ENCODE peak calls at places on chromosome 5, in five cellular contexts. E is central memory CD4-positive, alpha-beta T cell; R is activated naive CD4-positive, alpha-beta T cell treated with anti-CD3 and anti-CD28 coated beads, Interleukin-2, amount 50 U/mL, for 16 hours; Y is GM12865; A is renal cortical epithelial cell. W is an unnamed sample.

GRCh38 chr5:55232985-55233928 is at the start of gene CCNO:
- DNase-seq in E (peak; percentile 53), R (peak; percentile 55), Y (peak; percentile 69), A (peak; percentile 63), W (peak; percentile 91)

GRCh38 chr5:112707187-112708179 is 30.2 kb upstream of the APC start:
- DNase-seq in E (peak; percentile 98), R (peak; percentile 96), Y (peak; percentile 99), A (peak; percentile 97), W (peak; percentile 92)

GRCh38 chr5:165574140-165574539 is 2068.7 kb downstream of the MAT2B start:
- DNase-seq in E (no peak), R (no peak), Y (no peak), A (no peak), W (no peak)

GRCh38 chr5:168047043-168047668 is 244.3 kb upstream of the WWC1 start:
- DNase-seq in E (no peak), R (no peak), Y (peak; percentile 52), A (peak; percentile 67), W (peak; percentile 57)

GRCh38 chr5:16862777-16863176 is 73.3 kb downstream of the MYO10 start:
- DNase-seq in E (no peak), R (no peak), Y (no peak), A (no peak), W (no peak)

GRCh38 chr5:133811168-133811567 is 157.3 kb downstream of the C5orf15 start:
- DNase-seq in E (no peak), R (no peak), Y (no peak), A (no peak), W (no peak)

GRCh38 chr5:176528301-176528700 is 8.9 kb downstream of the RNF44 start:
- DNase-seq in E (no peak), R (no peak), Y (no peak), A (no peak), W (no peak)

GRCh38 chr5:90803376-90803775 is 244.8 kb downstream of the ADGRV1 start:
- DNase-seq in E (no peak), R (no peak), Y (no peak), A (no peak), W (no peak)

GRCh38 chr5:175378444-175379028 is 65.4 kb downstream of the DRD1 start:
- DNase-seq in E (no peak), R (no peak), Y (no peak), A (peak; percentile 53), W (peak; percentile 99)

GRCh38 chr5:84602371-84602771 is 217.7 kb upstream of the EDIL3 start:
- DNase-seq in E (no peak), R (no peak), Y (peak; percentile 10), A (peak; percentile 2), W (no peak)

GRCh38 chr5:33343661-33344327 is 97.0 kb upstream of the TARS1 start:
- DNase-seq in E (no peak), R (no peak), Y (no peak), A (peak; percentile 88), W (no peak)

GRCh38 chr5:154478224-154478565 is at the start of gene HAND1:
- DNase-seq in E (no peak), R (no peak), Y (no peak), A (no peak), W (no peak)

GRCh38 chr5:98588225-98588624 is 185.2 kb upstream of the RGMB start:
- DNase-seq in E (no peak), R (no peak), Y (no peak), A (no peak), W (no peak)

GRCh38 chr5:62127098-62127736 is 178.8 kb upstream of the KIF2A start:
- DNase-seq in E (no peak), R (no peak), Y (no peak), A (no peak), W (no peak)

GRCh38 chr5:52283221-52283620 is 504.5 kb upstream of the ITGA1 start:
- DNase-seq in E (no peak), R (no peak), Y (no peak), A (no peak), W (no peak)

GRCh38 chr5:142495561-142495960 is 170.7 kb upstream of the SPRY4 start:
- DNase-seq in E (no peak), R (no peak), Y (no peak), A (no peak), W (no peak)

GRCh38 chr5:34622046-34622435 is 34.1 kb upstream of the RAI14 start:
- DNase-seq in E (no peak), R (no peak), Y (no peak), A (no peak), W (no peak)

GRCh38 chr5:77906806-77907205 is 130.7 kb upstream of the TBCA start:
- DNase-seq in E (no peak), R (no peak), Y (no peak), A (peak; percentile 4), W (no peak)

GRCh38 chr5:78791416-78792100 is 143.0 kb upstream of the LHFPL2 start:
- DNase-seq in E (no peak), R (no peak), Y (no peak), A (no peak), W (no peak)

GRCh38 chr5:123088031-123088805 is 823 bp upstream of the PRDM6 start:
- DNase-seq in E (no peak), R (no peak), Y (no peak), A (no peak), W (peak; percentile 3)